ENCODE peak calls at places on chromosome 9, in five cellular contexts. One of them, this sample, is unnamed.

GRCh38 chr9:114203410-114204140 is 48.2 kb downstream of the COL27A1 start:
- DNase-seq in amniotic epithelial cell: no peak
- DNase-seq in HTR-8/SVneo: no peak
- DNase-seq in stimulated activated CD4-positive, alpha-beta T cell treated with anti-CD3 and anti-CD28 coated beads, Interleukin-1b, Interleukin-23, amount 100 ng/mL, for 1 hour: no peak
- DNase-seq in NCI-H2029: no peak
- DNase-seq in this sample: no peak

GRCh38 chr9:134996591-134997530 is 79.1 kb upstream of the FCN1 start:
- DNase-seq in amniotic epithelial cell: no peak
- DNase-seq in HTR-8/SVneo: no peak
- DNase-seq in stimulated activated CD4-positive, alpha-beta T cell treated with anti-CD3 and anti-CD28 coated beads, Interleukin-1b, Interleukin-23, amount 100 ng/mL, for 1 hour: no peak
- DNase-seq in NCI-H2029: no peak
- DNase-seq in this sample: no peak

GRCh38 chr9:88672874-88673695 is 138.1 kb downstream of the NXNL2 start:
- DNase-seq in amniotic epithelial cell: peak
- DNase-seq in HTR-8/SVneo: no peak
- DNase-seq in stimulated activated CD4-positive, alpha-beta T cell treated with anti-CD3 and anti-CD28 coated beads, Interleukin-1b, Interleukin-23, amount 100 ng/mL, for 1 hour: no peak
- DNase-seq in NCI-H2029: no peak
- DNase-seq in this sample: no peak

GRCh38 chr9:12775963-12776774 is 1.3 kb downstream of the LURAP1L start:
- DNase-seq in amniotic epithelial cell: peak
- DNase-seq in HTR-8/SVneo: peak
- DNase-seq in stimulated activated CD4-positive, alpha-beta T cell treated with anti-CD3 and anti-CD28 coated beads, Interleukin-1b, Interleukin-23, amount 100 ng/mL, for 1 hour: no peak
- DNase-seq in NCI-H2029: peak
- DNase-seq in this sample: peak

GRCh38 chr9:98190757-98191105 is 1.7 kb downstream of the CORO2A start:
- DNase-seq in amniotic epithelial cell: no peak
- DNase-seq in HTR-8/SVneo: no peak
- DNase-seq in stimulated activated CD4-positive, alpha-beta T cell treated with anti-CD3 and anti-CD28 coated beads, Interleukin-1b, Interleukin-23, amount 100 ng/mL, for 1 hour: no peak
- DNase-seq in NCI-H2029: no peak
- DNase-seq in this sample: no peak

GRCh38 chr9:6680797-6681146 is 35.2 kb upstream of the GLDC start:
- DNase-seq in amniotic epithelial cell: peak
- DNase-seq in HTR-8/SVneo: peak
- DNase-seq in stimulated activated CD4-positive, alpha-beta T cell treated with anti-CD3 and anti-CD28 coated beads, Interleukin-1b, Interleukin-23, amount 100 ng/mL, for 1 hour: no peak
- DNase-seq in NCI-H2029: no peak
- DNase-seq in this sample: peak

GRCh38 chr9:21095561-21095960 is 17.8 kb upstream of the IFNB1 start:
- DNase-seq in amniotic epithelial cell: peak
- DNase-seq in HTR-8/SVneo: no peak
- DNase-seq in stimulated activated CD4-positive, alpha-beta T cell treated with anti-CD3 and anti-CD28 coated beads, Interleukin-1b, Interleukin-23, amount 100 ng/mL, for 1 hour: no peak
- DNase-seq in NCI-H2029: no peak
- DNase-seq in this sample: no peak

GRCh38 chr9:91117959-91118651 is 243.6 kb downstream of the AUH start:
- DNase-seq in amniotic epithelial cell: peak
- DNase-seq in HTR-8/SVneo: no peak
- DNase-seq in stimulated activated CD4-positive, alpha-beta T cell treated with anti-CD3 and anti-CD28 coated beads, Interleukin-1b, Interleukin-23, amount 100 ng/mL, for 1 hour: no peak
- DNase-seq in NCI-H2029: peak
- DNase-seq in this sample: no peak

GRCh38 chr9:20568406-20568805 is 53.9 kb downstream of the MLLT3 start:
- DNase-seq in amniotic epithelial cell: no peak
- DNase-seq in HTR-8/SVneo: no peak
- DNase-seq in stimulated activated CD4-positive, alpha-beta T cell treated with anti-CD3 and anti-CD28 coated beads, Interleukin-1b, Interleukin-23, amount 100 ng/mL, for 1 hour: no peak
- DNase-seq in NCI-H2029: no peak
- DNase-seq in this sample: no peak

GRCh38 chr9:21812415-21812814 is 10.0 kb downstream of the MTAP start:
- DNase-seq in amniotic epithelial cell: peak
- DNase-seq in HTR-8/SVneo: no peak
- DNase-seq in stimulated activated CD4-positive, alpha-beta T cell treated with anti-CD3 and anti-CD28 coated beads, Interleukin-1b, Interleukin-23, amount 100 ng/mL, for 1 hour: no peak
- DNase-seq in NCI-H2029: no peak
- DNase-seq in this sample: no peak

GRCh38 chr9:17075758-17076485 is 58.9 kb upstream of the CNTLN start:
- DNase-seq in amniotic epithelial cell: peak
- DNase-seq in HTR-8/SVneo: no peak
- DNase-seq in stimulated activated CD4-positive, alpha-beta T cell treated with anti-CD3 and anti-CD28 coated beads, Interleukin-1b, Interleukin-23, amount 100 ng/mL, for 1 hour: no peak
- DNase-seq in NCI-H2029: no peak
- DNase-seq in this sample: peak

GRCh38 chr9:77128125-77128789 is 49.1 kb upstream of the VPS13A start:
- DNase-seq in amniotic epithelial cell: no peak
- DNase-seq in HTR-8/SVneo: no peak
- DNase-seq in stimulated activated CD4-positive, alpha-beta T cell treated with anti-CD3 and anti-CD28 coated beads, Interleukin-1b, Interleukin-23, amount 100 ng/mL, for 1 hour: no peak
- DNase-seq in NCI-H2029: no peak
- DNase-seq in this sample: no peak

GRCh38 chr9:109027176-109027575 is 13.9 kb upstream of the CTNNAL1 start:
- DNase-seq in amniotic epithelial cell: peak
- DNase-seq in HTR-8/SVneo: no peak
- DNase-seq in stimulated activated CD4-positive, alpha-beta T cell treated with anti-CD3 and anti-CD28 coated beads, Interleukin-1b, Interleukin-23, amount 100 ng/mL, for 1 hour: no peak
- DNase-seq in NCI-H2029: no peak
- DNase-seq in this sample: no peak

GRCh38 chr9:117835798-117836197 is 131.6 kb downstream of the TLR4 start:
- DNase-seq in amniotic epithelial cell: no peak
- DNase-seq in HTR-8/SVneo: no peak
- DNase-seq in stimulated activated CD4-positive, alpha-beta T cell treated with anti-CD3 and anti-CD28 coated beads, Interleukin-1b, Interleukin-23, amount 100 ng/mL, for 1 hour: no peak
- DNase-seq in NCI-H2029: no peak
- DNase-seq in this sample: no peak

GRCh38 chr9:107044872-107045271 is 181.9 kb downstream of the ZNF462 start:
- DNase-seq in amniotic epithelial cell: no peak
- DNase-seq in HTR-8/SVneo: no peak
- DNase-seq in stimulated activated CD4-positive, alpha-beta T cell treated with anti-CD3 and anti-CD28 coated beads, Interleukin-1b, Interleukin-23, amount 100 ng/mL, for 1 hour: no peak
- DNase-seq in NCI-H2029: no peak
- DNase-seq in this sample: no peak

GRCh38 chr9:126805546-126806262 is 864 bp downstream of the ZBTB43 start:
- DNase-seq in amniotic epithelial cell: peak
- DNase-seq in HTR-8/SVneo: no peak
- DNase-seq in stimulated activated CD4-positive, alpha-beta T cell treated with anti-CD3 and anti-CD28 coated beads, Interleukin-1b, Interleukin-23, amount 100 ng/mL, for 1 hour: peak
- DNase-seq in NCI-H2029: peak
- DNase-seq in this sample: peak

This sample was measured in ACHN.